ENCODE peak calls at places on chromosome 19, in ten cellular contexts. A is PC-3; I is gastrocnemius medialis; P is heart left ventricle; U is effector memory CD8-positive, alpha-beta T cell; F is activated naive CD8-positive, alpha-beta T cell treated with anti-CD3 and anti-CD28 coated beads, Interleukin-2, amount 50 U/mL, for 24 hours; N is upper lobe of left lung; W is T-helper 17 cell; T is stimulated activated naive CD8-positive, alpha-beta T cell treated with anti-CD3 and anti-CD28 coated beads, Interleukin-15, amount 100 ng/mL, for 72 hours; D is Panc1. M is an unnamed sample.

GRCh38 chr19:14061751-14062557 is at the start of gene PALM3:
- ATAC-seq in A (peak), I (no peak), P (peak), U (no peak), F (no peak), N (peak), W (no peak), T (no peak), D (no peak), M (peak)

GRCh38 chr19:33304760-33305647 is 2.7 kb upstream of the CEBPA start:
- ATAC-seq in A (no peak), I (no peak), P (no peak), U (no peak), F (no peak), N (peak), W (no peak), T (no peak), D (no peak), M (no peak)

GRCh38 chr19:3690551-3691371 is 9.5 kb downstream of the PIP5K1C start:
- ATAC-seq in A (no peak), I (no peak), P (no peak), U (peak), F (peak), N (no peak), W (peak), T (peak), D (no peak), M (no peak)

GRCh38 chr19:31938675-31939074 is 406.7 kb upstream of the ZNF507 start:
- ATAC-seq in A (no peak), I (no peak), P (no peak), U (no peak), F (no peak), N (no peak), W (no peak), T (no peak), D (no peak), M (no peak)

GRCh38 chr19:27918818-27919217 is 1294.1 kb downstream of the UQCRFS1 start:
- ATAC-seq in A (no peak), I (no peak), P (no peak), U (no peak), F (no peak), N (peak), W (no peak), T (no peak), D (no peak), M (peak)

GRCh38 chr19:1987197-1988187 is 28.0 kb downstream of the BTBD2 start:
- ATAC-seq in A (no peak), I (no peak), P (peak), U (no peak), F (no peak), N (no peak), W (no peak), T (peak), D (peak), M (peak)

GRCh38 chr19:1097810-1098176 is 2.6 kb upstream of the POLR2E start:
- ATAC-seq in A (no peak), I (no peak), P (no peak), U (no peak), F (no peak), N (peak), W (no peak), T (no peak), D (no peak), M (no peak)

GRCh38 chr19:16516923-16517610 is 20.9 kb downstream of the C19orf44 start:
- ATAC-seq in A (peak), I (peak), P (no peak), U (peak), F (peak), N (no peak), W (peak), T (peak), D (peak), M (peak)

GRCh38 chr19:48341006-48341405 is 15.7 kb downstream of the EMP3 start:
- ATAC-seq in A (peak), I (peak), P (no peak), U (no peak), F (no peak), N (no peak), W (no peak), T (no peak), D (no peak), M (no peak)

GRCh38 chr19:41276231-41276630 is 12.1 kb downstream of the HNRNPUL1 start:
- ATAC-seq in A (no peak), I (peak), P (no peak), U (no peak), F (no peak), N (no peak), W (peak), T (no peak), D (no peak), M (no peak)

GRCh38 chr19:37309834-37310575 is 60.9 kb upstream of the ZNF527 start:
- ATAC-seq in A (no peak), I (no peak), P (no peak), U (peak), F (no peak), N (no peak), W (peak), T (no peak), D (no peak), M (no peak)

GRCh38 chr19:7857727-7858701 is 16.2 kb downstream of the PRR36 start:
- ATAC-seq in A (no peak), I (no peak), P (no peak), U (no peak), F (no peak), N (no peak), W (peak), T (no peak), D (peak), M (no peak)

GRCh38 chr19:2246801-2247361 is 2.2 kb upstream of the AMH start:
- ATAC-seq in A (peak), I (peak), P (peak), U (no peak), F (no peak), N (no peak), W (no peak), T (no peak), D (peak), M (no peak)

GRCh38 chr19:13633109-13633508 is 126.8 kb upstream of the CACNA1A start:
- ATAC-seq in A (peak), I (no peak), P (no peak), U (no peak), F (no peak), N (no peak), W (no peak), T (no peak), D (peak), M (no peak)

GRCh38 chr19:4260605-4261191 is 13.8 kb downstream of the YJU2 start:
- ATAC-seq in A (no peak), I (no peak), P (no peak), U (no peak), F (no peak), N (no peak), W (no peak), T (no peak), D (no peak), M (no peak)

M was measured in stimulated activated memory B cell treated with anti-CD40 and anti-IgM and Interleukin-4, amounts not matched to agents 10 μg/mL and 1 μg/mL and 100 μg/mL, for 72 hours.